ENCODE peak calls at places on chromosomes 5 and 9, in four cellular contexts. M, P, E and H are unnamed samples.

GRCh38 chr9:132547436-132547835 is 35.0 kb upstream of the BARHL1 start:
- DNase-seq in P (no peak), E (no peak), M (no peak), H (no peak)

GRCh38 chr5:95285406-95285761 is 490 bp upstream of the MCTP1 start:
- DNase-seq in M (no peak), P (no peak), E (no peak), H (no peak)

GRCh38 chr9:109586993-109587392 is 88.9 kb upstream of the PTPN3 start:
- DNase-seq in P (no peak), M (no peak), E (no peak), H (no peak)

GRCh38 chr5:9626955-9627354 is 3.2 kb downstream of the TAS2R1 start:
- DNase-seq in M (no peak), E (no peak), P (no peak), H (no peak)

GRCh38 chr9:6029581-6029980 is 14.2 kb upstream of the RANBP6 start:
- DNase-seq in P (no peak), M (no peak), E (no peak), H (no peak)

GRCh38 chr5:153043876-153044275 is 446.6 kb upstream of the GRIA1 start:
- DNase-seq in E (no peak), P (no peak), M (no peak), H (no peak)

GRCh38 chr5:80186634-80187033 is 69.2 kb downstream of the SERINC5 start:
- DNase-seq in E (no peak), M (no peak), P (no peak), H (no peak)

GRCh38 chr5:23412011-23412410 is 95.4 kb upstream of the PRDM9 start:
- DNase-seq in P (no peak), E (no peak), M (no peak), H (no peak)

GRCh38 chr5:4387295-4387694 is 752.8 kb upstream of the ADAMTS16 start:
- DNase-seq in M (no peak), P (no peak), E (no peak), H (no peak)

GRCh38 chr5:35899805-35900204 is 38.6 kb downstream of the CAPSL start:
- DNase-seq in M (no peak), E (no peak), P (no peak), H (no peak)

GRCh38 chr9:136145580-136145979 is 26.9 kb upstream of the TMEM250 start:
- DNase-seq in P (no peak), M (no peak), E (no peak), H (no peak)

GRCh38 chr5:153511632-153512031 is 21.2 kb downstream of the GRIA1 start:
- DNase-seq in E (no peak), P (no peak), M (no peak), H (no peak)

GRCh38 chr5:137833463-137833862 is 34.2 kb upstream of the MYOT start:
- DNase-seq in E (peak), M (no peak), P (no peak), H (no peak)

GRCh38 chr9:34589371-34589655 is 211 bp downstream of the CNTFR start:
- DNase-seq in P (no peak), E (no peak), M (no peak), H (no peak)

GRCh38 chr9:123642291-123643278 is 286.6 kb downstream of the CRB2 start:
- DNase-seq in P (no peak), E (peak), M (no peak), H (no peak)

GRCh38 chr9:78821126-78821822 is 524.3 kb downstream of the PSAT1 start:
- DNase-seq in E (peak), P (no peak), M (no peak), H (peak)

GRCh38 chr9:61666310-61666709 is 476.5 kb downstream of the SPATA31A7 start:
- DNase-seq in M (no peak), P (no peak), E (no peak), H (no peak)

GRCh38 chr9:86469476-86470087 is 115.4 kb upstream of the TUT7 start:
- DNase-seq in E (no peak), P (no peak), M (no peak), H (no peak)

GRCh38 chr5:68139601-68140441 is 75.7 kb upstream of the PIK3R1 start:
- DNase-seq in E (no peak), P (no peak), M (no peak), H (no peak)

GRCh38 chr5:68369436-68370125 is 154.0 kb downstream of the PIK3R1 start:
- DNase-seq in M (no peak), P (no peak), E (no peak), H (no peak)

GRCh38 chr9:111067472-111067871 is 29.2 kb upstream of the LPAR1 start:
- DNase-seq in E (no peak), M (no peak), P (no peak), H (no peak)

GRCh38 chr5:103510851-103511553 is 51.6 kb downstream of the NUDT12 start:
- DNase-seq in E (peak), M (no peak), P (no peak), H (no peak)

GRCh38 chr5:181243020-181243520 is 636 bp downstream of the RACK1 start:
- DNase-seq in M (no peak), P (no peak), E (no peak), H (no peak)

GRCh38 chr5:73853091-73853490 is 227.1 kb downstream of the ARHGEF28 start:
- DNase-seq in P (no peak), E (no peak), M (no peak), H (no peak)

GRCh38 chr9:131611586-131611985 is 66.3 kb downstream of the PRRT1B start:
- DNase-seq in P (no peak), M (no peak), E (no peak), H (no peak)

GRCh38 chr5:95760291-95761191 is 29.4 kb downstream of the RHOBTB3 start:
- DNase-seq in M (no peak), E (peak), P (peak), H (no peak)

GRCh38 chr9:130445268-130445983 is 665 bp downstream of the ASS1 start:
- DNase-seq in M (no peak), P (no peak), E (peak), H (no peak)

GRCh38 chr9:33408087-33408486 is 5.7 kb upstream of the AQP7 start:
- DNase-seq in P (no peak), E (no peak), M (no peak), H (no peak)

DNA sequence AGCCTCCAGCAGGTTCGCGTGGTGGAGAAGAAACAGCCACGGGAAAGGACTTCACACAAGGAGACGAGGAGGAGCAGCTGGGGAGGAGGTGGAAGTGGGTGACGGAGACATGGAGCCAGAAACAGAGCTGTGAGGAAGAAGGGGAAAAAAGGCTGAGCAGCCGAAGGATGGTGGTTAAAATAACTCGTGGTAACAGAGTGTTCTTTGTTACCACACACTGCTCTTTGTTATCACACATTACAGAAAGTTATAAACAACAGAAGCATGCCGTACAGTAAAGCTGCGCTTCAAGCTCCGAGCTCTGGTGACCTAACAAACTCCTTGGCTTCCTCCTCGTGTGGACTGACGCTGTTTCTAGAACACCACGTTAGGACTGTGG is 215.4 kb downstream of the GLIS3 start:
- DNase-seq in P (no peak), E (no peak), M (no peak), H (no peak)
- TF ChIP-seq POLR2AphosphoS5 in P (no peak), E (no peak), M (no peak), H (no peak)

GRCh38 chr5:149549461-149550266 is 1.6 kb downstream of the CSNK1A1 start:
- DNase-seq in P (peak), M (no peak), E (peak), H (peak)
- TF ChIP-seq POLR2A in P (peak), M (peak), E (no peak), H (peak)

GRCh38 chr5:126454535-126454934 is 31.3 kb downstream of the GRAMD2B start:
- DNase-seq in M (no peak), E (no peak), P (no peak), H (no peak)
- TF ChIP-seq TAF1 in M (no peak), E (no peak), P (no peak), H (no peak)

GRCh38 chr9:27054125-27054524 is 48.7 kb upstream of the LRRC19 start:
- DNase-seq in P (no peak), M (no peak), E (no peak), H (no peak)

GRCh38 chr9:27059406-27059805 is 49.6 kb upstream of the TEK start:
- DNase-seq in M (no peak), E (no peak), P (no peak), H (no peak)

GRCh38 chr9:27065288-27065687 is 43.7 kb upstream of the TEK start:
- DNase-seq in M (no peak), P (no peak), E (peak), H (no peak)

GRCh38 chr9:27054841-27055240 is 49.4 kb upstream of the LRRC19 start:
- DNase-seq in P (no peak), M (no peak), E (peak), H (no peak)

GRCh38 chr9:27059907-27060306 is 49.1 kb upstream of the TEK start:
- DNase-seq in E (no peak), P (no peak), M (no peak), H (no peak)
- TF ChIP-seq POLR2AphosphoS5 in E (no peak), P (no peak), M (no peak), H (no peak)

GRCh38 chr5:141969783-141970741 is 1.2 kb downstream of the RNF14 start:
- DNase-seq in P (peak), E (no peak), M (no peak), H (peak)

GRCh38 chr5:141966275-141966962 is 2.5 kb upstream of the RNF14 start:
- DNase-seq in M (no peak), P (no peak), E (peak), H (no peak)

GRCh38 chr5:141966963-141967333 is 2.0 kb upstream of the RNF14 start:
- DNase-seq in P (no peak), E (no peak), M (no peak), H (no peak)

GRCh38 chr5:141965071-141965470 is 3.8 kb upstream of the RNF14 start:
- DNase-seq in M (no peak), E (no peak), P (no peak), H (no peak)

GRCh38 chr5:141968914-141969608 is at the start of gene RNF14:
- DNase-seq in E (peak), M (peak), P (peak), H (peak)
- TF ChIP-seq POLR2A in E (peak), M (peak), P (peak), H (peak)

DNA sequence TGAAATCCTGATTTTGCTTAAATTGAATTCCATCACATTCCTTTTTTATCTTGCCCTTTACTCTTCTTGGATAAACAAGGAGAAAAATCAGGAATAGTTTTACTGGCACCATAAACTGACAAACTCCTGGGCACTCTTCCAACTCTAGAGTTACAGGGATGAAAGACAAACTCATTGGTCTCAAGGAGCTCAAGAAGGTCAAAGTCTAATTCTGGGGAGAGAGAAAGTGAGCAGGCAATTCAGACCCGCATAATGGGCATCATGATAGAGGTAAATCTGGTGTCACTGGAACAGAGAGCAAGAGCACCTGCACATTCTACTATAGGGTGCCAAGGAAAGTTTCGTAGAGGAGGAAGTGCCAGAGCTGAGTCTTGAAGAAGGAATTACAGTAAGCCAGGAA is 64.8 kb downstream of the GRIN3A start:
- DNase-seq in E (no peak), P (no peak), M (no peak), H (no peak)
- TF ChIP-seq TAF1 in E (no peak), P (no peak), M (no peak), H (no peak)

GRCh38 chr5:99243111-99243510 is 314.3 kb upstream of the CHD1 start:
- DNase-seq in E (no peak), P (no peak), M (no peak), H (no peak)
- TF ChIP-seq POLR2AphosphoS5 in E (no peak), P (no peak), M (no peak), H (no peak)